ENCODE peak calls at places on chromosomes 12 and 14, in nine cellular contexts. V, G, B, Z, O, I, M, T and R are unnamed samples.

GRCh38 chr14:53855127-53855526 is 101.5 kb downstream of the BMP4 start:
- DNase-seq in V (no peak), G (no peak), B (no peak), Z (no peak), O (no peak), I (no peak), M (peak; percentile 13), T (no peak), R (no peak)

GRCh38 chr14:100193417-100194357 is 34.2 kb upstream of the DEGS2 start:
- DNase-seq in V (no peak), G (no peak), B (no peak), Z (peak; percentile 20), O (peak; percentile 39), I (no peak), M (peak; percentile 10), T (peak; percentile 80), R (no peak)

GRCh38 chr12:84964048-84964447 is 51.4 kb upstream of the SLC6A15 start:
- DNase-seq in V (no peak), G (peak; percentile 28), B (no peak), Z (no peak), O (no peak), I (no peak), M (no peak), T (no peak), R (no peak)

GRCh38 chr12:64656429-64656828 is 46.1 kb downstream of the RASSF3 start:
- DNase-seq in V (no peak), G (no peak), B (no peak), Z (no peak), O (no peak), I (no peak), M (no peak), T (no peak), R (no peak)

GRCh38 chr12:46300906-46301305 is 32.1 kb upstream of the SLC38A1 start:
- DNase-seq in V (no peak), G (peak; percentile 48), B (no peak), Z (no peak), O (peak; percentile 19), I (no peak), M (no peak), T (no peak), R (peak; percentile 88)

GRCh38 chr12:12901158-12901791 is 9.9 kb downstream of the GPRC5A start:
- DNase-seq in V (no peak), G (peak; percentile 98), B (peak; percentile 79), Z (peak; percentile 21), O (no peak), I (peak; percentile 55), M (peak; percentile 95), T (peak; percentile 86), R (peak; percentile 33)

GRCh38 chr12:127594351-127594970 is 672.5 kb upstream of the TMEM132C start:
- DNase-seq in V (no peak), G (no peak), B (no peak), Z (no peak), O (peak; percentile 15), I (no peak), M (no peak), T (no peak), R (no peak)

GRCh38 chr12:107200394-107200793 is 107.0 kb upstream of the CRY1 start:
- DNase-seq in V (no peak), G (peak; percentile 65), B (no peak), Z (no peak), O (peak; percentile 55), I (peak; percentile 57), M (peak; percentile 87), T (no peak), R (peak; percentile 63)

GRCh38 chr14:71692496-71692895 is 239.7 kb upstream of the RGS6 start:
- DNase-seq in V (no peak), G (peak; percentile 36), B (no peak), Z (no peak), O (no peak), I (peak; percentile 74), M (peak; percentile 87), T (peak; percentile 76), R (peak; percentile 56)

GRCh38 chr14:37063467-37064240 is 108.8 kb downstream of the SLC25A21 start:
- DNase-seq in V (no peak), G (peak; percentile 38), B (no peak), Z (no peak), O (no peak), I (no peak), M (peak; percentile 22), T (no peak), R (peak; percentile 47)

GRCh38 chr14:30389134-30389900 is 169.6 kb upstream of the G2E3 start:
- DNase-seq in V (no peak), G (peak; percentile 5), B (no peak), Z (no peak), O (no peak), I (no peak), M (peak; percentile 43), T (peak; percentile 23), R (peak; percentile 31)

GRCh38 chr14:26872510-26872909 is 274.7 kb upstream of the NOVA1 start:
- DNase-seq in V (no peak), G (no peak), B (no peak), Z (no peak), O (no peak), I (no peak), M (no peak), T (no peak), R (peak; percentile 32)

GRCh38 chr14:24891987-24892729 is 157.8 kb downstream of the STXBP6 start:
- DNase-seq in V (no peak), G (no peak), B (no peak), Z (no peak), O (no peak), I (no peak), M (no peak), T (no peak), R (no peak)

GRCh38 chr14:81132492-81132891 is 88.3 kb downstream of the GTF2A1 start:
- DNase-seq in V (no peak), G (no peak), B (no peak), Z (no peak), O (peak; percentile 83), I (no peak), M (no peak), T (no peak), R (peak; percentile 96)

GRCh38 chr14:104109731-104110361 is 24.3 kb downstream of the ASPG start:
- DNase-seq in V (no peak), G (no peak), B (peak; percentile 76), Z (no peak), O (no peak), I (no peak), M (no peak), T (peak; percentile 77), R (no peak)

GRCh38 chr12:47734725-47735480 is 9.6 kb upstream of the ENDOU start:
- DNase-seq in V (no peak), G (no peak), B (no peak), Z (no peak), O (no peak), I (no peak), M (no peak), T (peak; percentile 63), R (peak; percentile 85)

GRCh38 chr12:29807125-29807524 is 23.4 kb upstream of the TMTC1 start:
- DNase-seq in V (no peak), G (peak; percentile 84), B (no peak), Z (no peak), O (no peak), I (no peak), M (peak; percentile 72), T (no peak), R (no peak)

GRCh38 chr12:108596854-108597558 is 878 bp downstream of the TMEM119 start:
- DNase-seq in V (no peak), G (no peak), B (no peak), Z (no peak), O (no peak), I (peak; percentile 97), M (no peak), T (peak; percentile 54), R (peak; percentile 72)

GRCh38 chr12:47652491-47653234 is 53.2 kb downstream of the RPAP3 start:
- DNase-seq in V (no peak), G (peak; percentile 37), B (no peak), Z (no peak), O (no peak), I (no peak), M (no peak), T (no peak), R (peak; percentile 77)

GRCh38 chr12:62190921-62191746 is 69.1 kb upstream of the USP15 start:
- DNase-seq in V (peak; percentile 2), G (no peak), B (peak; percentile 82), Z (peak; percentile 31), O (no peak), I (no peak), M (no peak), T (peak; percentile 44), R (no peak)

GRCh38 chr12:98471085-98471484 is 44.3 kb upstream of the TMPO start:
- DNase-seq in V (no peak), G (no peak), B (no peak), Z (no peak), O (no peak), I (no peak), M (no peak), T (no peak), R (no peak)

GRCh38 chr14:21989090-21989489 is 315.5 kb upstream of the OR4E1 start:
- DNase-seq in V (no peak), G (no peak), B (no peak), Z (no peak), O (no peak), I (no peak), M (no peak), T (no peak), R (no peak)

GRCh38 chr12:84919271-84919670 is 6.7 kb upstream of the SLC6A15 start:
- DNase-seq in V (no peak), G (peak; percentile 54), B (no peak), Z (no peak), O (no peak), I (no peak), M (no peak), T (no peak), R (no peak)

GRCh38 chr14:32808574-32809098 is 130.0 kb upstream of the NPAS3 start:
- DNase-seq in V (no peak), G (peak; percentile 80), B (no peak), Z (no peak), O (peak; percentile 66), I (no peak), M (peak; percentile 63), T (no peak), R (peak; percentile 55)

GRCh38 chr12:106764738-106765137 is 9.7 kb upstream of the RIC8B start:
- DNase-seq in V (no peak), G (peak; percentile 59), B (no peak), Z (no peak), O (no peak), I (no peak), M (no peak), T (no peak), R (peak; percentile 64)

GRCh38 chr12:104521731-104522130 is 65.0 kb downstream of the CHST11 start:
- DNase-seq in V (no peak), G (no peak), B (no peak), Z (no peak), O (no peak), I (no peak), M (peak; percentile 73), T (peak; percentile 66), R (no peak)

GRCh38 chr12:25962932-25963525 is 4.5 kb downstream of the RASSF8 start:
- DNase-seq in V (no peak), G (peak; percentile 64), B (no peak), Z (no peak), O (no peak), I (no peak), M (no peak), T (no peak), R (no peak)

GRCh38 chr14:35653045-35653444 is 119.1 kb downstream of the INSM2 start:
- DNase-seq in V (no peak), G (no peak), B (no peak), Z (no peak), O (no peak), I (no peak), M (no peak), T (no peak), R (no peak)

GRCh38 chr12:53951577-53952334 is 2.9 kb upstream of the HOXC12 start:
- DNase-seq in V (no peak), G (no peak), B (no peak), Z (no peak), O (no peak), I (peak; percentile 39), M (no peak), T (peak; percentile 86), R (no peak)

GRCh38 chr12:131013118-131013517 is 59.4 kb downstream of the ADGRD1 start:
- DNase-seq in V (no peak), G (no peak), B (no peak), Z (no peak), O (no peak), I (no peak), M (no peak), T (no peak), R (no peak)

GRCh38 chr12:77537648-77538047 is 293.0 kb upstream of the NAV3 start:
- DNase-seq in V (no peak), G (peak; percentile 9), B (no peak), Z (no peak), O (no peak), I (no peak), M (no peak), T (peak; percentile 18), R (no peak)